ENCODE peak calls at places on chromosomes 2 and 18, in four cellular contexts. W is heart right ventricle; C is SJCRH30; L is CD4-positive, alpha-beta memory T cell. I is an unnamed sample. For H3K36me3 and H3K4me1, the result is how much of the 10 kb centered on the place peaks cover.

GRCh38 chr2:98583866-98584618 is 24.3 kb downstream of the COA5 start:
- DNase-seq in W (no peak), C (no peak), L (no peak), I (no peak)

GRCh38 chr2:230916218-230916617 is 8.8 kb downstream of the GPR55 start:
- DNase-seq in W (no peak), C (no peak), L (no peak), I (no peak)

GRCh38 chr2:199452200-199452990 is 5.3 kb downstream of the SATB2 start:
- DNase-seq in W (no peak), C (peak), L (no peak), I (no peak)

GRCh38 chr2:105179469-105180372 is 61.8 kb upstream of the GPR45 start:
- DNase-seq in W (peak), C (peak), L (no peak), I (no peak)

GRCh38 chr2:108974674-108975073 is 14.3 kb downstream of the EDAR start:
- DNase-seq in W (no peak), C (no peak), L (no peak), I (no peak)

GRCh38 chr18:78151948-78152725 is 827.5 kb upstream of the SALL3 start:
- DNase-seq in W (no peak), C (no peak), L (no peak), I (no peak)

GRCh38 chr18:8798996-8799395 is 93.6 kb downstream of the MTCL1 start:
- DNase-seq in W (peak), C (peak), L (no peak), I (no peak)

GRCh38 chr2:110115291-110116032 is at the start of gene MALL:
- DNase-seq in W (no peak), C (no peak), L (no peak), I (no peak)

GRCh38 chr2:46308081-46308480 is 10.9 kb downstream of the EPAS1 start:
- DNase-seq in W (no peak), C (no peak), L (no peak), I (no peak)

GRCh38 chr2:71389379-71390072 is 57.9 kb downstream of the ZNF638 start:
- DNase-seq in W (no peak), C (peak), L (no peak), I (no peak)

GRCh38 chr2:71388214-71388613 is 56.6 kb downstream of the ZNF638 start:
- DNase-seq in W (no peak), C (no peak), L (no peak), I (no peak)

GRCh38 chr2:71380665-71381064 is 49.1 kb downstream of the ZNF638 start:
- DNase-seq in W (no peak), C (no peak), L (no peak), I (no peak)

GRCh38 chr2:71379086-71379485 is 47.5 kb downstream of the ZNF638 start:
- DNase-seq in W (no peak), C (no peak), L (no peak), I (no peak)

GRCh38 chr2:71385008-71385407 is 53.4 kb downstream of the ZNF638 start:
- DNase-seq in W (no peak), C (no peak), L (no peak), I (no peak)
- H3K36me3 ChIP-seq in W (half or more), C (half or more), L (under half), I (under half)

GRCh38 chr2:37468139-37468538 is 123.7 kb downstream of the QPCT start:
- DNase-seq in W (no peak), C (no peak), L (no peak), I (no peak)
- H3K27ac ChIP-seq in W (no peak), C (no peak), L (no peak), I (no peak)

DNA sequence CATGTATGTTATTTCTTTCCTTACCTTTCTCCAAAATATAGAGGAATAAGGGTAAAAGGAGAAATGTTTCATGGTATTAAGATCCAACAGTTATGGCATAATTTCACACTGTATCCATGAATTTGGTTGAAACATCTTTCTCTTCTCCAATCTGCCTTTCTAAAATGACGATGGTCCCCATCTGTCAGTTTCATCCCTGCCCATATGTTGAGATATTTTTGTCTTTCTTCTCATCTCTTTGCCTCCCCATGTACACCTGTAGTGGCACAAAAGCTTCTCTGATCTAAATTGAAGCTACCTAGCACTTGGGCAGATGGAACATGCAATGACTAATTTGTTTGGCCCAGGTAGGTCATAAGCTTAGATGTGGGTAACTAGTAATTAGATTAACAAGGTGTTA is 90.7 kb upstream of the LRRTM1 start:
- DNase-seq in W (no peak), C (no peak), L (no peak), I (no peak)
- H3K4me1 ChIP-seq in W (under half), C (under half), L (under half), I (under half)

GRCh38 chr2:96601382-96602292 is 36.5 kb downstream of the KANSL3 start:
- DNase-seq in W (no peak), C (no peak), L (no peak), I (no peak)
- H3K36me3 ChIP-seq in W (half or more), C (half or more), L (half or more), I (under half)

GRCh38 chr18:70377857-70378701 is 89.2 kb downstream of the SOCS6 start:
- DNase-seq in W (no peak), C (no peak), L (no peak), I (no peak)
- H3K27ac ChIP-seq in W (no peak), C (no peak), L (no peak), I (no peak)

GRCh38 chr2:25273985-25274550 is 67.7 kb downstream of the DNMT3A start:
- DNase-seq in W (no peak), C (no peak), L (peak), I (no peak)
- H3K4me1 ChIP-seq in W (half or more), C (under half), L (half or more), I (half or more)

GRCh38 chr2:235051436-235052260 is 99.8 kb downstream of the SH3BP4 start:
- DNase-seq in W (no peak), C (peak), L (no peak), I (no peak)
- H3K36me3 ChIP-seq in W (under half), C (under half), L (under half), I (under half)

DNA sequence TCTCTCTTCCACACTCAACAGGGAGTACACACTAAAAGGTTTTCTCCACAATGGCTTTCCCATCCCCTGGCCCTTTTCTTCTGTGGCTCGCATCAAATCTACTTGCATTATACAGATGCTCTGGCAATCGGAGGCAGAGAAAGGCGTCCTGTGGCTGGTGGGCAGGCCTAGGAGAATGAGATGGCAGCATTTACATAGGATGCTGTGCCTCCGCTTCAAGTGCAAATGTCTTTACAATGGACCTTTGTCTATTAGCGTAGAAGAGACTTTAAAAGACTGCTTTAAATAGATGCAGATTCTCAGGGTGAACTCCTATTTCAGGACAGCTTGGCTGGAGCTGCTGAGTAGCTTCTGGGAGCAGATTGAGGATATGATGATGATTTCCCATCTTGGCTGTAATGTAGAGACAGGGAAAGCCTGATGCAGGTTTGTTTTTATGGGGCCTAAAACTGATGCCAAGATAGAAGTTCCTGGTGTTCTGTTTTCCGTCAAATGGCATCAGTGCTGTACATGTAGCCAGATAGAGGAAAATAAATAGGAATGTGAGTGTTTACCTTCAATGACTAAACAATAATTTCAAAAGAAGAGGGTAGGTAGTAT is 423.4 kb downstream of the RND3 start:
- DNase-seq in W (no peak), C (no peak), L (no peak), I (no peak)
- H3K27ac ChIP-seq in W (no peak), C (no peak), L (no peak), I (no peak)

I was measured in CD8-positive, alpha-beta T cell.